ENCODE peak calls at places on chromosomes 7 and 10, in five cellular contexts. M, G, B, H and O are unnamed samples.
A peak's percentile ranks its signal among the peaks of the same experiment; 100 is the strongest.

GRCh38 chr10:119132521-119133345 is 28.8 kb downstream of the DENND10 start:
- DNase-seq in H (peak; percentile 47), G (no peak), M (no peak), B (no peak), O (no peak)

GRCh38 chr10:70283071-70283444 is 746 bp downstream of the NPFFR1 start:
- DNase-seq in H (no peak), B (no peak), M (no peak), G (no peak), O (no peak)

GRCh38 chr7:100119701-100120517 is 475 bp downstream of the CNPY4 start:
- DNase-seq in B (peak; percentile 51), H (no peak), G (peak; percentile 72), M (peak; percentile 53), O (peak; percentile 56)

GRCh38 chr7:23106491-23106800 is 861 bp downstream of the KLHL7 start:
- DNase-seq in B (no peak), H (no peak), M (no peak), G (no peak), O (no peak)

GRCh38 chr10:52400564-52400963 is 86.5 kb downstream of the DKK1 start:
- DNase-seq in M (no peak), B (no peak), H (no peak), G (no peak), O (no peak)

GRCh38 chr7:105664816-105665525 is 83.7 kb upstream of the EFCAB10 start:
- DNase-seq in G (no peak), M (peak; percentile 86), B (no peak), H (no peak), O (no peak)

GRCh38 chr10:66180651-66181318 is 745.1 kb upstream of the LRRTM3 start:
- DNase-seq in M (peak; percentile 16), B (no peak), H (no peak), G (no peak), O (no peak)

GRCh38 chr10:133015321-133015720 is 72.4 kb upstream of the ADGRA1 start:
- DNase-seq in G (no peak), M (no peak), H (no peak), B (no peak), O (no peak)

GRCh38 chr10:14532473-14533251 is 201.9 kb upstream of the FRMD4A start:
- DNase-seq in B (no peak), H (no peak), M (no peak), G (no peak), O (no peak)

GRCh38 chr10:112344261-112344660 is 29.7 kb upstream of the ACSL5 start:
- DNase-seq in G (no peak), H (no peak), B (no peak), M (no peak), O (no peak)

GRCh38 chr7:20796565-20796964 is 9.9 kb upstream of the SP8 start:
- DNase-seq in M (no peak), G (no peak), H (no peak), B (no peak), O (no peak)

GRCh38 chr7:20798694-20799121 is 12.0 kb upstream of the SP8 start:
- DNase-seq in M (no peak), G (no peak), B (no peak), H (no peak), O (no peak)

GRCh38 chr7:20798081-20798693 is 11.5 kb upstream of the SP8 start:
- DNase-seq in M (peak; percentile 80), H (peak; percentile 86), B (peak; percentile 32), G (no peak), O (peak; percentile 69)

GRCh38 chr7:20795881-20796280 is 9.2 kb upstream of the SP8 start:
- DNase-seq in H (no peak), B (no peak), M (no peak), G (no peak), O (no peak)

DNA sequence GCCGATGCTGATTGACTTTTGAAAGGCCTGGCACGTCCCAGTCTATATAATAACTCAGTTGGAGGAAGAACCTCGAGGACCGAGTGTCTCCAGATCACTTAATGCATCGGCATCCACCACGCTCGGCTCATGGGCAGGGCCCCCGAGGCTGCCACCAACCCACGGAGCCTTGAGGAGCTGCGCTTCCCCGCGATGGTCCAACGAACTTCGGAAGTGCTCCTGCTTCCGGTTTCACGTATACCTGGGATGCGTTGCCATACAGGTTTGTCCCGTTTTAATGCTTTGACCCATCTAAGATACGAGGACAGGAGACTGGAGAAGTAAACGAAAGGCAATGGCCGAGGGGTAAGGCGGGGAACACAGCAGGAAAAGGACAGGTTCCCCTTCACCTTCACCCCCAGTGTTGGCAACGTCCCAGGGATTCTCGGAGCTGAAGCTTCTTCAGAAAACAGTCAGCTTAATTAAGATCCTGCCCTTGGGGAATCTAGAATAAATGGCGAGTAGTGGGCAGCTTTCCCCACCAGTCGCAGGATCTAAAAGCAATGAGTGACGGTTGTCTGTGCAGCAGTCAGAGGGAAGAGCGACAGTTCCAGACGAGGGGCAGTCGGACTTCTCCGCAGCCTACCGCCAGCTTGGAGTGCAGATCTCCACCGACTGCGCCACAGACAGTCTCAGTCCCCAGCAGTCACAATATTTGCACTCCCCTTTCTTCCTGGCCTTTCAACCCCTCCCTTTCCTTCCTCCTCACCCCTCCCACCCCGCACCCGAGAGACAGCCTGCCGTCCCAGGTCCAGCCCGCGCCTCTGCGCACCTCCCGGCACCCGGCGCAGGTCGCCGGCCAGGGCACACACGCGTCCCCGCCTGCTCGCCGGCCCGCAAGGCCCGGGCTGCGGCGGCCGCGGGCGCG is 10.7 kb upstream of the SP8 start:
- DNase-seq in G (no peak), B (no peak), H (peak; percentile 67), M (peak; percentile 62), O (no peak)
- H3K27me3 ChIP-seq in G (peaks cover 82% of the 10 kb centered on the region), B (peaks cover 98% of the 10 kb centered on the region), H (peaks cover 94% of the 10 kb centered on the region), M (peaks cover 56% of the 10 kb centered on the region), O (peaks cover 93% of the 10 kb centered on the region)

DNA sequence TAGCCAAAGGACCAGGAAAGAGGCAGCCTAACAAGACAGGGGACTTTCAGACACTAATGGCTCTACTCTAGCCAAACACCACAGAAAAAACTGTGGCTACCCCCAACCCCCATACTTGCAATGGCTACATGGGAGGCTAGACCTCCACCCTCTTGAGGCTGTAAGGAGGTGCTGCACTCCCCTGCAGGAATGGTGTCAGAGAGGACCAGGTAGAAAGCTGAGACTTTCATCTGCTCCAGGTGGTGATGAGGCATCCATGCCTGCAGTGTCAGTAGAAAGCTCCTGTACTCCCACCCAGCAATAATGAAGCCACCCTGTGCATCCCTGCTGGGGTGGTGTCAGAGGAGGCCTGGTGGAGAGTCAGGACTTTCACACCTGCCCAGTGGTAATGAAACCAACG is 18.9 kb upstream of the SORCS3 start:
- DNase-seq in H (no peak), M (no peak), B (no peak), G (no peak), O (no peak)
- TF ChIP-seq CTCF in H (no peak), M (no peak), B (no peak), G (no peak), O (no peak)

DNA sequence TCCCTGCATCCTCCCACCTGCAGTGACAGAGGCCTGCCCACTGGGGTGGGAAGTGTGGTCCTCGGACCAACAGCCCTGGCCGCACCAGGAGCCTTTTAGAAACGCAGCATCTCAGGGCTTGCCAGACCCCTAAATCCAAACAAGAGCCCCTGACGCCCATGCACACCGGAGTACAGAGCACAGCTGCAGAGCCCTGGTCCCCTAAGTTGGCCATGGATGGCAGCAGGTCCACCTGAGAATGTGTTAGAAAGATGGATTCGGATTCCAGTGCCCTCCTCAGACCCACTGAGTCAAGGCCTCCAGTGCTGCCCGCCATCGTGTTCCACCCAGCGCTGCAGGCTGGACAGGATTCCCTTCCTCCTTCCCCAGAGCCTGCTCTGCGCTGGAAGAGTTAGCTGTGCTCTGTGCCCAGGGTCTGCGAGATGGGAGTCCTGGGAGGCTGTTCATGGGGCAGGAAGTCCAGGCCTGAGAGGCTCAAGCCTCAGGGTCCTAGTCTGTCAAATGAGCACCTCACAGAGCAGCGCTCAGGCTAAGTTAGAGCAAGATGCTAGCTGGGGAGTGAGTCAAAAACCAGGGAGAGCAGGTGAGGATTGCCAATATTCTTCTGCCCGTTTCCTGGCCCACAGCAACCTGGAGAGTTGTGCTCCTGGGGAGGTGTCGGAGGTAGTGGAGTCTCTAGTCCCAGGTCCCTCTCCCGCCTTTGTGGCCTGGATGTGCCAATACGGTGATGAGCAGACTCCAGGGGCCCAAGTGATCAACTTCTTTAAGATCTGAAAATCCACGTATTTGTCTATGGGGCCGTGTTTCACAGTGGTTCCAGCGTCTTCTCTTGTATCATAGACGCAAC is 95.9 kb upstream of the GPR26 start:
- DNase-seq in H (no peak), M (no peak), G (no peak), B (no peak), O (no peak)
- H3K27me3 ChIP-seq in H (peaks cover 35% of the 10 kb centered on the region), M (peaks cover 90% of the 10 kb centered on the region), G (peaks cover 21% of the 10 kb centered on the region), B (peaks cover 42% of the 10 kb centered on the region), O (peaks cover 54% of the 10 kb centered on the region)

GRCh38 chr7:134701272-134701671 is 54.6 kb downstream of the BPGM start:
- DNase-seq in B (no peak), M (no peak), G (peak; percentile 16), H (no peak), O (no peak)
- TF ChIP-seq CTCF in B (no peak), M (peak; percentile 32), G (peak; percentile 59), H (peak; percentile 35), O (peak; percentile 29)

DNA sequence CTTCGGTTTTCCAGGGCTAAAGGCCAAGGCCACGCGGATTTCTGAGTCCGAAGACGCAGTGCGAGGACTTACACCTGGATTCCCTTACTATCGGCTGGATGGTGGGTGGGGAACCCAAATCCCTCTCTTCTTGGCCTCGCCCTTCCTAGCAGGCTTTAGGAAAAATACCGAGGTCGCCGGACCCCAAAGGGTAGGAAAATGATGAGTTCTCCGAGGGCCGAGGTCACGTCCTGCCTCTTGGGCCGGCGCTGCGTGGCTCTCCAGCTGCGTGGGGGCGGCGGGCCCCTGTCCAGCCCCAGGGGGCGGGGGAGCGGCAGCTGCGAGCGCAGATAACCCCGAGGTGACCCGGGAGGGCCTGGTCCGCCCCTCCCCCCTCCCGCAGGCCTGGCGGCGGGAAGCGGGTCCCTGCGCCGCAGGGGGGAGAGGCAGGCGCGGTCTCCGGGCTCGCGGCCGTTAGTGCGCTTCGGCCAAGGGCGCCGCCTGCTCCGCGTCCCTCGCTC is 805 bp upstream of the HMX3 start:
- DNase-seq in M (no peak), G (no peak), B (no peak), H (no peak), O (no peak)
- H3K27me3 ChIP-seq in M (peaks cover 99% of the 10 kb centered on the region), G (peaks cover 83% of the 10 kb centered on the region), B (peaks cover 100% of the 10 kb centered on the region), H (peaks cover 100% of the 10 kb centered on the region), O (peaks cover 100% of the 10 kb centered on the region)